ENCODE peak calls at places on chromosomes 5 and 9, in five cellular contexts. One of them, this sample, is unnamed.

GRCh38 chr9:71814226-71814625 is 45.9 kb upstream of the CEMIP2 start:
- DNase-seq in ovary: no peak
- DNase-seq in prostate gland: no peak
- DNase-seq in PC-3: no peak
- DNase-seq in spleen: no peak
- DNase-seq in this sample: no peak

GRCh38 chr5:148909766-148910165 is 83.4 kb downstream of the ADRB2 start:
- DNase-seq in ovary: no peak
- DNase-seq in prostate gland: no peak
- DNase-seq in PC-3: peak; percentile 73
- DNase-seq in spleen: no peak
- DNase-seq in this sample: no peak

GRCh38 chr5:143140492-143141231 is 262.8 kb downstream of the NR3C1 start:
- DNase-seq in ovary: no peak
- DNase-seq in prostate gland: peak; percentile 90
- DNase-seq in PC-3: peak; percentile 15
- DNase-seq in spleen: no peak
- DNase-seq in this sample: no peak

GRCh38 chr5:107223066-107223465 is 447.7 kb downstream of the EFNA5 start:
- DNase-seq in ovary: no peak
- DNase-seq in prostate gland: no peak
- DNase-seq in PC-3: no peak
- DNase-seq in spleen: no peak
- DNase-seq in this sample: no peak

GRCh38 chr5:39716532-39716971 is 291.8 kb upstream of the DAB2 start:
- DNase-seq in ovary: no peak
- DNase-seq in prostate gland: no peak
- DNase-seq in PC-3: peak; percentile 90
- DNase-seq in spleen: no peak
- DNase-seq in this sample: peak; percentile 16

GRCh38 chr5:14270212-14270702 is 127.1 kb downstream of the TRIO start:
- DNase-seq in ovary: peak; percentile 51
- DNase-seq in prostate gland: no peak
- DNase-seq in PC-3: peak; percentile 83
- DNase-seq in spleen: no peak
- DNase-seq in this sample: peak; percentile 12

GRCh38 chr5:163248856-163249255 is 188.5 kb upstream of the CCNG1 start:
- DNase-seq in ovary: no peak
- DNase-seq in prostate gland: no peak
- DNase-seq in PC-3: peak; percentile 93
- DNase-seq in spleen: no peak
- DNase-seq in this sample: no peak

GRCh38 chr9:134432471-134432870 is 106.2 kb downstream of the RXRA start:
- DNase-seq in ovary: no peak
- DNase-seq in prostate gland: peak; percentile 68
- DNase-seq in PC-3: no peak
- DNase-seq in spleen: no peak
- DNase-seq in this sample: no peak

GRCh38 chr9:76180541-76180940 is 213.7 kb downstream of the RFK start:
- DNase-seq in ovary: no peak
- DNase-seq in prostate gland: peak; percentile 16
- DNase-seq in PC-3: no peak
- DNase-seq in spleen: no peak
- DNase-seq in this sample: no peak

GRCh38 chr5:76386360-76386759 is 16.7 kb upstream of the IQGAP2 start:
- DNase-seq in ovary: peak; percentile 21
- DNase-seq in prostate gland: peak; percentile 62
- DNase-seq in PC-3: no peak
- DNase-seq in spleen: no peak
- DNase-seq in this sample: no peak

GRCh38 chr5:141434006-141434405 is 3.7 kb downstream of the PCDHGA12 start:
- DNase-seq in ovary: no peak
- DNase-seq in prostate gland: no peak
- DNase-seq in PC-3: no peak
- DNase-seq in spleen: no peak
- DNase-seq in this sample: no peak

GRCh38 chr5:148090780-148091221 is 27.0 kb downstream of the SPINK5 start:
- DNase-seq in ovary: no peak
- DNase-seq in prostate gland: no peak
- DNase-seq in PC-3: peak; percentile 88
- DNase-seq in spleen: no peak
- DNase-seq in this sample: no peak

GRCh38 chr5:174532453-174533126 is 191.8 kb upstream of the MSX2 start:
- DNase-seq in ovary: peak; percentile 22
- DNase-seq in prostate gland: peak; percentile 87
- DNase-seq in PC-3: peak; percentile 92
- DNase-seq in spleen: no peak
- DNase-seq in this sample: no peak

GRCh38 chr5:132656774-132657355 is 1.1 kb upstream of the IL13 start:
- DNase-seq in ovary: no peak
- DNase-seq in prostate gland: no peak
- DNase-seq in PC-3: no peak
- DNase-seq in spleen: no peak
- DNase-seq in this sample: no peak

GRCh38 chr9:119736478-119737454 is 367.5 kb upstream of the BRINP1 start:
- DNase-seq in ovary: no peak
- DNase-seq in prostate gland: no peak
- DNase-seq in PC-3: no peak
- DNase-seq in spleen: peak; percentile 76
- DNase-seq in this sample: no peak

GRCh38 chr9:115913666-115914065 is 239.9 kb upstream of the PAPPA start:
- DNase-seq in ovary: no peak
- DNase-seq in prostate gland: no peak
- DNase-seq in PC-3: no peak
- DNase-seq in spleen: no peak
- DNase-seq in this sample: no peak

GRCh38 chr5:171336486-171337206 is 27.6 kb downstream of the TLX3 start:
- DNase-seq in ovary: no peak
- DNase-seq in prostate gland: no peak
- DNase-seq in PC-3: peak; percentile 74
- DNase-seq in spleen: peak; percentile 49
- DNase-seq in this sample: no peak

GRCh38 chr5:152688561-152689274 is 283.6 kb upstream of the NMUR2 start:
- DNase-seq in ovary: no peak
- DNase-seq in prostate gland: no peak
- DNase-seq in PC-3: peak; percentile 78
- DNase-seq in spleen: no peak
- DNase-seq in this sample: no peak

GRCh38 chr5:96567188-96567587 is 95.0 kb upstream of the CAST start:
- DNase-seq in ovary: no peak
- DNase-seq in prostate gland: no peak
- DNase-seq in PC-3: peak; percentile 52
- DNase-seq in spleen: no peak
- DNase-seq in this sample: no peak

GRCh38 chr5:33834334-33834733 is 57.5 kb downstream of the ADAMTS12 start:
- DNase-seq in ovary: no peak
- DNase-seq in prostate gland: no peak
- DNase-seq in PC-3: no peak
- DNase-seq in spleen: no peak
- DNase-seq in this sample: no peak

GRCh38 chr5:140642718-140643117 is 3.5 kb downstream of the TMCO6 start:
- DNase-seq in ovary: no peak
- DNase-seq in prostate gland: no peak
- DNase-seq in PC-3: no peak
- DNase-seq in spleen: no peak
- DNase-seq in this sample: no peak

GRCh38 chr9:88747768-88748167 is 212.8 kb downstream of the NXNL2 start:
- DNase-seq in ovary: no peak
- DNase-seq in prostate gland: peak; percentile 24
- DNase-seq in PC-3: peak; percentile 72
- DNase-seq in spleen: peak; percentile 8
- DNase-seq in this sample: no peak

GRCh38 chr9:116899337-116900006 is 212.4 kb downstream of the TRIM32 start:
- DNase-seq in ovary: no peak
- DNase-seq in prostate gland: no peak
- DNase-seq in PC-3: peak; percentile 25
- DNase-seq in spleen: no peak
- DNase-seq in this sample: no peak

GRCh38 chr5:143161893-143162520 is 241.5 kb downstream of the NR3C1 start:
- DNase-seq in ovary: no peak
- DNase-seq in prostate gland: no peak
- DNase-seq in PC-3: no peak
- DNase-seq in spleen: no peak
- DNase-seq in this sample: no peak

GRCh38 chr5:135823799-135824366 is 10.6 kb upstream of the SLC25A48 start:
- DNase-seq in ovary: no peak
- DNase-seq in prostate gland: no peak
- DNase-seq in PC-3: no peak
- DNase-seq in spleen: no peak
- DNase-seq in this sample: no peak

GRCh38 chr5:2705861-2706260 is 45.6 kb downstream of the IRX2 start:
- DNase-seq in ovary: no peak
- DNase-seq in prostate gland: no peak
- DNase-seq in PC-3: no peak
- DNase-seq in spleen: no peak
- DNase-seq in this sample: no peak

DNA sequence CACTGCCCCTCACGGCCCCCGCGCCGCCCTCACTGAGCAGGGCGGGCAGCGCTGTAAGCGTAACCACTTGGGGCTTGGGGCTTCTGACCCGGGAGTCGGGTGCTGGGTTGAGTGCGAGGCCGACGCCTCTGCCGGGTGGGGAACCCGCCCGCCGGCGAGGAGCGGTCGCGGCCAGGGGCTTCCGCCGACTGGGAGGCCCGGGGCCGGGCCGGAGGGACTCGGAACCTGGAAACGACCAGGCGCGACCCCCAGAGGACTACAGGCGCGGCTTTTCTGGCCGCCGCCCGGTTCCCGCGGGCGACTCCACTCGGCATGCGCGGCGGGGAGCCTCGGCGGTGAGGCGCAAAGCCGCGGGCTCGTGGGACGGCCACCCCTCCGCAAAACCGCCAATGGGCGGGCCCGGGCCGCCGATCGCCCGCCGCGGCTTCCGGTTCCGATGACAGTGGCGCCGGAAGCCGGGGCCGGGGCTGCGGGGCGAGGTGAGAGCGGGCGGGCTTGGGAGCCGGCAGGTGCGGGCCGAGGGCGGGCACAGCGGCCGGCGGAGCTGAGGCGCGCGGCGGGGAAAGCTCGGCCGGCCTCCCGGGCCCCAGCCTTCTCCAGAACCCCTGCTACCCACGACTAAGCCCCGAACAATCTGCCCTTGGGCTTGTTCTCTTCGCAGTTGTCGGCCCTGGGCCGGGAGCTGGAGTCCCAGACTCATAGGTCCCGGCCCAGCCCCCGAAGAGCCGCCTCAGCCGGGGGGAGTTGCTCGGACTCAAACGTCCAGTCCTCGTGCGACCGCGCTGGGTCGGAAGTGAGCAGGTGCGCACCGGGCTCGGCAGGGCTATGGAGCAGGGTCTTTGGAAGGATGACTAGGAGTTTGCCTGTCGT is at the start of gene RMND5B:
- DNase-seq in ovary: peak; percentile 89
- DNase-seq in prostate gland: peak; percentile 77
- DNase-seq in PC-3: peak; percentile 87
- DNase-seq in spleen: peak; percentile 96
- DNase-seq in this sample: peak; percentile 79
- H3K27ac ChIP-seq in ovary: peak within 1 kb of the TSS; percentile 84
- H3K27ac ChIP-seq in prostate gland: peak within 1 kb of the TSS; percentile 96
- H3K27ac ChIP-seq in PC-3: peak within 1 kb of the TSS; percentile 43
- H3K27ac ChIP-seq in spleen: peak within 1 kb of the TSS; percentile 91
- H3K27ac ChIP-seq in this sample: peak within 1 kb of the TSS; percentile 84

GRCh38 chr5:154349621-154350020 is 96.2 kb upstream of the SAP30L start:
- DNase-seq in ovary: no peak
- DNase-seq in prostate gland: no peak
- DNase-seq in PC-3: peak; percentile 6
- DNase-seq in spleen: no peak
- DNase-seq in this sample: no peak

GRCh38 chr5:154355141-154355611 is 90.6 kb upstream of the SAP30L start:
- DNase-seq in ovary: peak; percentile 59
- DNase-seq in prostate gland: no peak
- DNase-seq in PC-3: no peak
- DNase-seq in spleen: no peak
- DNase-seq in this sample: no peak

GRCh38 chr5:154352960-154353548 is 92.7 kb upstream of the SAP30L start:
- DNase-seq in ovary: no peak
- DNase-seq in prostate gland: no peak
- DNase-seq in PC-3: no peak
- DNase-seq in spleen: no peak
- DNase-seq in this sample: no peak

GRCh38 chr5:154351566-154351965 is 94.2 kb upstream of the SAP30L start:
- DNase-seq in ovary: no peak
- DNase-seq in prostate gland: no peak
- DNase-seq in PC-3: peak; percentile 7
- DNase-seq in spleen: no peak
- DNase-seq in this sample: no peak

GRCh38 chr5:154351141-154351540 is 94.7 kb upstream of the SAP30L start:
- DNase-seq in ovary: no peak
- DNase-seq in prostate gland: no peak
- DNase-seq in PC-3: no peak
- DNase-seq in spleen: no peak
- DNase-seq in this sample: no peak
- H3K4me1 ChIP-seq in ovary: peaks cover 38% of the 10 kb centered on the region
- H3K4me1 ChIP-seq in prostate gland: no peaks in the 10 kb centered on the region
- H3K4me1 ChIP-seq in PC-3: peaks cover 7% of the 10 kb centered on the region
- H3K4me1 ChIP-seq in spleen: no peaks in the 10 kb centered on the region
- H3K4me1 ChIP-seq in this sample: no peaks in the 10 kb centered on the region

DNA sequence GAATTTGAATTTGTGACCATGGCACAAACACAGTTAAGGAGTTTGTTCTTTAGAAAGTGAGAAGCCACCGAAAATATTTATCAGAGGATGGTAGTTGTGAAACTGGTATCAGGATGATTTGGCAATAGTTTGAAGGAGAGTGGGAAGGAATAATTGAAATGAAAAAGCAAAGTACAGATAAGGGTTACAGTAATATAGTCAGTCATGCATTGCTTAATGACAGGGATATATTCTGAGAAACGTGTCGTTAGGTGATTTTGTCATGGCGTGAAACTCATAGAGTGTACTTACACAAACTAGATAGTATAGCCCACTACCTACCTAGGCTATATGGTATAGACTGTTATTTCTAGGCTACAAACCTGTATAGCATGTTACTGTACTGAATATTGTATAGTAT is 84.2 kb downstream of the GPBP1 start:
- DNase-seq in ovary: no peak
- DNase-seq in prostate gland: no peak
- DNase-seq in PC-3: no peak
- DNase-seq in spleen: no peak
- DNase-seq in this sample: no peak
- H3K36me3 ChIP-seq in ovary: no peaks in the 10 kb centered on the region
- H3K36me3 ChIP-seq in prostate gland: no peaks in the 10 kb centered on the region
- H3K36me3 ChIP-seq in PC-3: peaks cover 12% of the 10 kb centered on the region
- H3K36me3 ChIP-seq in spleen: peaks cover 94% of the 10 kb centered on the region
- H3K36me3 ChIP-seq in this sample: peaks cover 14% of the 10 kb centered on the region

DNA sequence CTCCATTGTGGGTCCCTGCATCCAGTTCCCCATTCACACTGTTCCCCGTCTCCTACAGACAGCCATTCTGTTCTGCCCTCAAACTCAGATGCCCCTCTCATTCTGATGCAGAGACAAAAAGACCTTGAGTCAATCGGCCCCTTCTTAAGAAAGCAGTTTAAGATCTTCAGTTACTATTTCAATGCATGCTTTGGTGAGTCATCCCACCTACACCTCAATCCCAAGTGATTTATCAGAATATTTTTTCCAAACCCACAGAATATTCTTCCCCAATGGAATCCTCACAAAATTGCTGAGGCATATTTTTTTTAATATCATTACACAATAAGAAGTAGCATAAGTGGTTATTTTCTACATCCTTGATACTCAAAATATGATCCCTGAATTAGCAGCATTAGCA is 92.4 kb upstream of the SLC1A1 start:
- DNase-seq in ovary: no peak
- DNase-seq in prostate gland: no peak
- DNase-seq in PC-3: no peak
- DNase-seq in spleen: no peak
- DNase-seq in this sample: no peak
- H3K27ac ChIP-seq in ovary: no peak overlapping the region
- H3K27ac ChIP-seq in prostate gland: no peak overlapping the region
- H3K27ac ChIP-seq in PC-3: no peak overlapping the region
- H3K27ac ChIP-seq in spleen: no peak overlapping the region
- H3K27ac ChIP-seq in this sample: no peak overlapping the region